ENCODE peak calls at places on chromosomes 5 and 9, in nine cellular contexts. D, T, C, R, K, U, G, I and O are unnamed samples.

GRCh38 chr9:38176256-38176655 is 107.2 kb upstream of the SHB start:
- DNase-seq in D (no peak), T (no peak), C (no peak), R (no peak), K (no peak), U (no peak), G (no peak), I (no peak), O (no peak)

GRCh38 chr9:108842610-108843295 is 13.0 kb downstream of the ACTL7B start:
- DNase-seq in D (no peak), T (no peak), C (no peak), R (no peak), K (no peak), U (no peak), G (no peak), I (no peak), O (peak)

GRCh38 chr5:82163459-82164108 is 114.6 kb downstream of the RPS23 start:
- DNase-seq in D (no peak), T (peak), C (no peak), R (peak), K (no peak), U (no peak), G (no peak), I (no peak), O (no peak)

GRCh38 chr5:93967923-93968322 is 226.5 kb upstream of the POU5F2 start:
- DNase-seq in D (no peak), T (no peak), C (no peak), R (no peak), K (no peak), U (no peak), G (no peak), I (no peak), O (no peak)

GRCh38 chr5:172179032-172179989 is 8.7 kb downstream of the STK10 start:
- DNase-seq in D (no peak), T (peak), C (peak), R (no peak), K (no peak), U (peak), G (no peak), I (no peak), O (no peak)

GRCh38 chr5:66981266-66981665 is 215.3 kb downstream of the CD180 start:
- DNase-seq in D (no peak), T (no peak), C (no peak), R (no peak), K (no peak), U (no peak), G (no peak), I (no peak), O (no peak)

GRCh38 chr5:56123531-56124243 is 109.4 kb downstream of the ANKRD55 start:
- DNase-seq in D (peak), T (peak), C (no peak), R (peak), K (no peak), U (peak), G (peak), I (no peak), O (peak)

GRCh38 chr9:129568560-129569505 is 52.1 kb downstream of the C9orf50 start:
- DNase-seq in D (no peak), T (peak), C (no peak), R (no peak), K (no peak), U (no peak), G (no peak), I (no peak), O (no peak)

GRCh38 chr5:75351058-75351926 is 14.3 kb downstream of the HMGCR start:
- DNase-seq in D (no peak), T (no peak), C (no peak), R (no peak), K (no peak), U (no peak), G (no peak), I (no peak), O (no peak)

GRCh38 chr9:132662152-132662945 is 7.4 kb downstream of the DDX31 start:
- DNase-seq in D (no peak), T (no peak), C (no peak), R (no peak), K (no peak), U (no peak), G (no peak), I (no peak), O (no peak)

GRCh38 chr5:74942622-74943286 is 76.6 kb upstream of the FAM169A start:
- DNase-seq in D (no peak), T (no peak), C (no peak), R (no peak), K (no peak), U (no peak), G (no peak), I (no peak), O (no peak)

GRCh38 chr5:60404171-60404570 is 295.8 kb downstream of the DEPDC1B start:
- DNase-seq in D (no peak), T (no peak), C (no peak), R (no peak), K (no peak), U (no peak), G (no peak), I (no peak), O (no peak)

GRCh38 chr9:23825700-23826099 is 340 bp downstream of the ELAVL2 start:
- DNase-seq in D (no peak), T (no peak), C (no peak), R (no peak), K (no peak), U (no peak), G (no peak), I (no peak), O (no peak)

GRCh38 chr5:172362755-172363154 is 79.2 kb upstream of the UBTD2 start:
- DNase-seq in D (no peak), T (no peak), C (no peak), R (peak), K (no peak), U (no peak), G (no peak), I (no peak), O (no peak)

GRCh38 chr5:128962211-128962610 is 3.1 kb upstream of the SLC27A6 start:
- DNase-seq in D (no peak), T (no peak), C (no peak), R (no peak), K (no peak), U (no peak), G (no peak), I (no peak), O (no peak)

GRCh38 chr9:92965759-92966517 is 18.6 kb downstream of the FGD3 start:
- DNase-seq in D (no peak), T (no peak), C (no peak), R (no peak), K (no peak), U (no peak), G (no peak), I (no peak), O (no peak)

GRCh38 chr5:58871648-58872242 is 288.9 kb downstream of the RAB3C start:
- DNase-seq in D (peak), T (peak), C (no peak), R (peak), K (peak), U (no peak), G (peak), I (no peak), O (no peak)

GRCh38 chr9:98430535-98430934 is 175.1 kb upstream of the TBC1D2 start:
- DNase-seq in D (peak), T (peak), C (no peak), R (no peak), K (no peak), U (no peak), G (no peak), I (no peak), O (no peak)

GRCh38 chr5:78060421-78060820 is 234.1 kb downstream of the AP3B1 start:
- DNase-seq in D (no peak), T (peak), C (no peak), R (no peak), K (no peak), U (no peak), G (no peak), I (no peak), O (no peak)

GRCh38 chr5:123776761-123777160 is 264.8 kb downstream of the CSNK1G3 start:
- DNase-seq in D (peak), T (peak), C (no peak), R (peak), K (no peak), U (no peak), G (no peak), I (no peak), O (no peak)

GRCh38 chr5:55969956-55970355 is 24.8 kb downstream of the IL6ST start:
- DNase-seq in D (peak), T (peak), C (no peak), R (no peak), K (no peak), U (no peak), G (no peak), I (no peak), O (no peak)

GRCh38 chr9:2017209-2017458 is 2.0 kb downstream of the SMARCA2 start:
- DNase-seq in D (no peak), T (no peak), C (no peak), R (no peak), K (no peak), U (no peak), G (no peak), I (no peak), O (no peak)

GRCh38 chr9:115466784-115467183 is 348.8 kb upstream of the TNC start:
- DNase-seq in D (no peak), T (no peak), C (no peak), R (no peak), K (no peak), U (no peak), G (no peak), I (no peak), O (no peak)

GRCh38 chr5:126531543-126532120 is 63.4 kb downstream of the ALDH7A1 start:
- DNase-seq in D (peak), T (no peak), C (no peak), R (peak), K (no peak), U (no peak), G (no peak), I (no peak), O (no peak)

GRCh38 chr9:137606005-137606601 is 617 bp downstream of the ARRDC1 start:
- DNase-seq in D (no peak), T (no peak), C (no peak), R (no peak), K (no peak), U (peak), G (no peak), I (no peak), O (no peak)

GRCh38 chr5:132854301-132854700 is 12.0 kb downstream of the GDF9 start:
- DNase-seq in D (no peak), T (no peak), C (no peak), R (no peak), K (no peak), U (no peak), G (no peak), I (no peak), O (no peak)

GRCh38 chr5:144309265-144309664 is 138.6 kb downstream of the KCTD16 start:
- DNase-seq in D (no peak), T (peak), C (no peak), R (no peak), K (no peak), U (no peak), G (no peak), I (no peak), O (no peak)

GRCh38 chr5:173743641-173744343 is 127.3 kb upstream of the BOD1 start:
- DNase-seq in D (no peak), T (no peak), C (no peak), R (no peak), K (no peak), U (no peak), G (no peak), I (no peak), O (no peak)

GRCh38 chr5:151406322-151406947 is 41.0 kb upstream of the SLC36A1 start:
- DNase-seq in D (peak), T (peak), C (no peak), R (peak), K (no peak), U (no peak), G (peak), I (no peak), O (no peak)

GRCh38 chr9:126861707-126862460 is 1.4 kb downstream of the ZBTB34 start:
- DNase-seq in D (no peak), T (peak), C (no peak), R (peak), K (no peak), U (no peak), G (no peak), I (no peak), O (no peak)

GRCh38 chr5:90473321-90474234 is 993 bp downstream of the MBLAC2 start:
- DNase-seq in D (peak), T (peak), C (no peak), R (peak), K (no peak), U (peak), G (no peak), I (peak), O (no peak)

GRCh38 chr5:7372399-7372798 is 23.5 kb upstream of the ADCY2 start:
- DNase-seq in D (no peak), T (no peak), C (no peak), R (no peak), K (no peak), U (no peak), G (no peak), I (no peak), O (no peak)

GRCh38 chr9:749712-750111 is 91.8 kb upstream of the DMRT1 start:
- DNase-seq in D (no peak), T (peak), C (no peak), R (no peak), K (no peak), U (no peak), G (no peak), I (no peak), O (no peak)

GRCh38 chr5:154811239-154811638 is 39.2 kb downstream of the FAXDC2 start:
- DNase-seq in D (no peak), T (no peak), C (no peak), R (no peak), K (no peak), U (no peak), G (no peak), I (no peak), O (no peak)

GRCh38 chr5:142683885-142684505 is 1.9 kb downstream of the FGF1 start:
- DNase-seq in D (no peak), T (no peak), C (no peak), R (no peak), K (no peak), U (no peak), G (no peak), I (no peak), O (no peak)

GRCh38 chr5:132546108-132546507 is 2.8 kb upstream of the IL5 start:
- DNase-seq in D (no peak), T (no peak), C (no peak), R (no peak), K (no peak), U (no peak), G (no peak), I (peak), O (no peak)

GRCh38 chr5:71658916-71659661 is 60.0 kb upstream of the CARTPT start:
- DNase-seq in D (no peak), T (no peak), C (no peak), R (no peak), K (no peak), U (no peak), G (no peak), I (no peak), O (no peak)